ENCODE peak calls at places on chromosomes 11 and 22, in ten cellular contexts. One of them, this sample, is unnamed. For H3K4me1, the result is how much of the 10 kb centered on the place peaks cover.

GRCh38 chr11:14463623-14464022 is 36.0 kb downstream of the COPB1 start:
- DNase-seq in psoas muscle: no peak
- DNase-seq in A549: no peak
- DNase-seq in sigmoid colon: no peak
- DNase-seq in CD8-positive, alpha-beta T cell: no peak
- DNase-seq in ascending aorta: no peak
- DNase-seq in HCT116: no peak
- DNase-seq in astrocyte: no peak
- DNase-seq in MM.1S: no peak
- DNase-seq in neuronal stem cell: no peak
- DNase-seq in this sample: no peak

GRCh38 chr11:7436146-7436545 is 49.2 kb upstream of the OLFML1 start:
- DNase-seq in psoas muscle: no peak
- DNase-seq in sigmoid colon: no peak
- DNase-seq in neuronal stem cell: no peak
- DNase-seq in astrocyte: no peak
- DNase-seq in ascending aorta: no peak
- DNase-seq in CD8-positive, alpha-beta T cell: no peak
- DNase-seq in HCT116: no peak
- DNase-seq in A549: no peak
- DNase-seq in MM.1S: no peak
- DNase-seq in this sample: no peak

GRCh38 chr11:61369372-61370348 is 7.5 kb downstream of the TMEM138 start:
- DNase-seq in HCT116: no peak
- DNase-seq in astrocyte: peak
- DNase-seq in psoas muscle: peak
- DNase-seq in sigmoid colon: peak
- DNase-seq in CD8-positive, alpha-beta T cell: no peak
- DNase-seq in MM.1S: no peak
- DNase-seq in ascending aorta: no peak
- DNase-seq in A549: no peak
- DNase-seq in neuronal stem cell: no peak
- DNase-seq in this sample: no peak

GRCh38 chr11:128365044-128365443 is 222.3 kb downstream of the ETS1 start:
- DNase-seq in HCT116: no peak
- DNase-seq in sigmoid colon: no peak
- DNase-seq in CD8-positive, alpha-beta T cell: no peak
- DNase-seq in psoas muscle: no peak
- DNase-seq in ascending aorta: no peak
- DNase-seq in neuronal stem cell: peak
- DNase-seq in astrocyte: peak
- DNase-seq in A549: no peak
- DNase-seq in MM.1S: peak
- DNase-seq in this sample: no peak

GRCh38 chr11:68113986-68114385 is 7.2 kb downstream of the CHKA start:
- DNase-seq in ascending aorta: no peak
- DNase-seq in CD8-positive, alpha-beta T cell: no peak
- DNase-seq in astrocyte: no peak
- DNase-seq in sigmoid colon: no peak
- DNase-seq in neuronal stem cell: no peak
- DNase-seq in psoas muscle: no peak
- DNase-seq in A549: no peak
- DNase-seq in HCT116: no peak
- DNase-seq in MM.1S: no peak
- DNase-seq in this sample: no peak

GRCh38 chr11:14418801-14419417 is 59.9 kb upstream of the RRAS2 start:
- DNase-seq in ascending aorta: no peak
- DNase-seq in CD8-positive, alpha-beta T cell: no peak
- DNase-seq in A549: peak
- DNase-seq in sigmoid colon: no peak
- DNase-seq in astrocyte: no peak
- DNase-seq in neuronal stem cell: no peak
- DNase-seq in HCT116: peak
- DNase-seq in MM.1S: no peak
- DNase-seq in psoas muscle: no peak
- DNase-seq in this sample: peak

GRCh38 chr11:6418199-6418957 is 516 bp downstream of the APBB1 start:
- DNase-seq in psoas muscle: no peak
- DNase-seq in neuronal stem cell: peak
- DNase-seq in ascending aorta: no peak
- DNase-seq in A549: no peak
- DNase-seq in astrocyte: no peak
- DNase-seq in HCT116: no peak
- DNase-seq in MM.1S: no peak
- DNase-seq in sigmoid colon: no peak
- DNase-seq in CD8-positive, alpha-beta T cell: no peak
- DNase-seq in this sample: no peak

GRCh38 chr11:69471329-69472052 is 10.0 kb upstream of the LINC01488 start:
- DNase-seq in sigmoid colon: no peak
- DNase-seq in HCT116: no peak
- DNase-seq in ascending aorta: no peak
- DNase-seq in A549: no peak
- DNase-seq in CD8-positive, alpha-beta T cell: no peak
- DNase-seq in astrocyte: peak
- DNase-seq in psoas muscle: no peak
- DNase-seq in MM.1S: no peak
- DNase-seq in neuronal stem cell: peak
- DNase-seq in this sample: no peak

GRCh38 chr11:88179141-88179540 is 3.9 kb upstream of the RAB38 start:
- DNase-seq in A549: no peak
- DNase-seq in HCT116: no peak
- DNase-seq in psoas muscle: no peak
- DNase-seq in MM.1S: no peak
- DNase-seq in CD8-positive, alpha-beta T cell: no peak
- DNase-seq in astrocyte: peak
- DNase-seq in sigmoid colon: no peak
- DNase-seq in ascending aorta: no peak
- DNase-seq in neuronal stem cell: no peak
- DNase-seq in this sample: no peak

GRCh38 chr11:64343740-64344133 is 3.7 kb downstream of the CCDC88B start:
- DNase-seq in HCT116: no peak
- DNase-seq in psoas muscle: peak
- DNase-seq in CD8-positive, alpha-beta T cell: no peak
- DNase-seq in MM.1S: no peak
- DNase-seq in ascending aorta: no peak
- DNase-seq in sigmoid colon: no peak
- DNase-seq in A549: peak
- DNase-seq in astrocyte: no peak
- DNase-seq in neuronal stem cell: no peak
- DNase-seq in this sample: no peak

GRCh38 chr11:97567801-97568200 is 1178.0 kb downstream of the JRKL start:
- DNase-seq in astrocyte: no peak
- DNase-seq in sigmoid colon: no peak
- DNase-seq in ascending aorta: no peak
- DNase-seq in HCT116: no peak
- DNase-seq in psoas muscle: no peak
- DNase-seq in MM.1S: no peak
- DNase-seq in A549: no peak
- DNase-seq in neuronal stem cell: no peak
- DNase-seq in CD8-positive, alpha-beta T cell: no peak
- DNase-seq in this sample: no peak

GRCh38 chr11:68727783-68728182 is 23.5 kb downstream of the TESMIN start:
- DNase-seq in ascending aorta: no peak
- DNase-seq in sigmoid colon: no peak
- DNase-seq in CD8-positive, alpha-beta T cell: no peak
- DNase-seq in A549: no peak
- DNase-seq in MM.1S: no peak
- DNase-seq in HCT116: no peak
- DNase-seq in psoas muscle: no peak
- DNase-seq in astrocyte: no peak
- DNase-seq in neuronal stem cell: no peak
- DNase-seq in this sample: no peak

GRCh38 chr22:39090426-39091064 is 6.5 kb upstream of the APOBEC3H start:
- DNase-seq in A549: no peak
- DNase-seq in MM.1S: no peak
- DNase-seq in neuronal stem cell: no peak
- DNase-seq in HCT116: no peak
- DNase-seq in sigmoid colon: no peak
- DNase-seq in CD8-positive, alpha-beta T cell: peak
- DNase-seq in astrocyte: no peak
- DNase-seq in psoas muscle: peak
- DNase-seq in ascending aorta: peak
- DNase-seq in this sample: no peak

GRCh38 chr11:96168623-96169022 is 174.4 kb downstream of the MAML2 start:
- DNase-seq in HCT116: no peak
- DNase-seq in sigmoid colon: peak
- DNase-seq in neuronal stem cell: no peak
- DNase-seq in MM.1S: no peak
- DNase-seq in astrocyte: peak
- DNase-seq in A549: peak
- DNase-seq in CD8-positive, alpha-beta T cell: no peak
- DNase-seq in psoas muscle: no peak
- DNase-seq in ascending aorta: peak
- DNase-seq in this sample: no peak

GRCh38 chr11:113937918-113938317 is 33.3 kb downstream of the HTR3B start:
- DNase-seq in psoas muscle: no peak
- DNase-seq in ascending aorta: no peak
- DNase-seq in HCT116: no peak
- DNase-seq in CD8-positive, alpha-beta T cell: no peak
- DNase-seq in sigmoid colon: no peak
- DNase-seq in MM.1S: no peak
- DNase-seq in astrocyte: no peak
- DNase-seq in A549: no peak
- DNase-seq in neuronal stem cell: no peak
- DNase-seq in this sample: no peak

GRCh38 chr11:17063171-17064002 is 14.1 kb downstream of the RPS13 start:
- DNase-seq in MM.1S: peak
- DNase-seq in sigmoid colon: no peak
- DNase-seq in psoas muscle: peak
- DNase-seq in A549: peak
- DNase-seq in ascending aorta: no peak
- DNase-seq in neuronal stem cell: peak
- DNase-seq in CD8-positive, alpha-beta T cell: no peak
- DNase-seq in astrocyte: no peak
- DNase-seq in HCT116: peak
- DNase-seq in this sample: peak

GRCh38 chr11:15227011-15227410 is 112.3 kb downstream of the INSC start:
- DNase-seq in ascending aorta: no peak
- DNase-seq in HCT116: no peak
- DNase-seq in MM.1S: no peak
- DNase-seq in sigmoid colon: no peak
- DNase-seq in astrocyte: no peak
- DNase-seq in psoas muscle: no peak
- DNase-seq in CD8-positive, alpha-beta T cell: no peak
- DNase-seq in neuronal stem cell: no peak
- DNase-seq in A549: no peak
- DNase-seq in this sample: no peak

GRCh38 chr22:23892626-23893445 is 1.3 kb upstream of the MIF start:
- DNase-seq in neuronal stem cell: no peak
- DNase-seq in astrocyte: no peak
- DNase-seq in HCT116: no peak
- DNase-seq in CD8-positive, alpha-beta T cell: no peak
- DNase-seq in psoas muscle: no peak
- DNase-seq in ascending aorta: no peak
- DNase-seq in A549: no peak
- DNase-seq in MM.1S: no peak
- DNase-seq in sigmoid colon: peak
- DNase-seq in this sample: no peak
- H3K27ac ChIP-seq in neuronal stem cell: no peak
- H3K27ac ChIP-seq in astrocyte: no peak
- H3K27ac ChIP-seq in HCT116: peak
- H3K27ac ChIP-seq in CD8-positive, alpha-beta T cell: no peak
- H3K27ac ChIP-seq in psoas muscle: no peak
- H3K27ac ChIP-seq in ascending aorta: peak
- H3K27ac ChIP-seq in A549: peak
- H3K27ac ChIP-seq in MM.1S: peak
- H3K27ac ChIP-seq in sigmoid colon: no peak
- H3K27ac ChIP-seq in this sample: no peak

GRCh38 chr11:118610220-118610772 is 2.9 kb downstream of the PHLDB1 start:
- DNase-seq in CD8-positive, alpha-beta T cell: no peak
- DNase-seq in psoas muscle: no peak
- DNase-seq in astrocyte: no peak
- DNase-seq in ascending aorta: peak
- DNase-seq in sigmoid colon: peak
- DNase-seq in HCT116: no peak
- DNase-seq in neuronal stem cell: no peak
- DNase-seq in MM.1S: no peak
- DNase-seq in A549: no peak
- DNase-seq in this sample: no peak

GRCh38 chr11:118607401-118608267 is at the start of gene PHLDB1:
- DNase-seq in astrocyte: peak
- DNase-seq in ascending aorta: peak
- DNase-seq in HCT116: no peak
- DNase-seq in sigmoid colon: peak
- DNase-seq in A549: peak
- DNase-seq in MM.1S: no peak
- DNase-seq in neuronal stem cell: no peak
- DNase-seq in psoas muscle: peak
- DNase-seq in CD8-positive, alpha-beta T cell: peak
- DNase-seq in this sample: no peak

GRCh38 chr11:118606844-118607228 is 579 bp upstream of the PHLDB1 start:
- DNase-seq in HCT116: no peak
- DNase-seq in astrocyte: no peak
- DNase-seq in sigmoid colon: no peak
- DNase-seq in CD8-positive, alpha-beta T cell: no peak
- DNase-seq in MM.1S: no peak
- DNase-seq in A549: no peak
- DNase-seq in ascending aorta: peak
- DNase-seq in neuronal stem cell: no peak
- DNase-seq in psoas muscle: no peak
- DNase-seq in this sample: no peak

GRCh38 chr11:118609380-118610219 is 2.2 kb downstream of the PHLDB1 start:
- DNase-seq in MM.1S: no peak
- DNase-seq in A549: no peak
- DNase-seq in sigmoid colon: peak
- DNase-seq in HCT116: no peak
- DNase-seq in neuronal stem cell: no peak
- DNase-seq in astrocyte: peak
- DNase-seq in ascending aorta: peak
- DNase-seq in CD8-positive, alpha-beta T cell: no peak
- DNase-seq in psoas muscle: no peak
- DNase-seq in this sample: no peak

GRCh38 chr11:118608268-118609214 is 1.1 kb downstream of the PHLDB1 start:
- DNase-seq in A549: no peak
- DNase-seq in MM.1S: no peak
- DNase-seq in HCT116: no peak
- DNase-seq in astrocyte: peak
- DNase-seq in CD8-positive, alpha-beta T cell: peak
- DNase-seq in neuronal stem cell: no peak
- DNase-seq in ascending aorta: peak
- DNase-seq in psoas muscle: peak
- DNase-seq in sigmoid colon: peak
- DNase-seq in this sample: no peak
- H3K4me1 ChIP-seq in A549: under half
- H3K4me1 ChIP-seq in MM.1S: under half
- H3K4me1 ChIP-seq in HCT116: under half
- H3K4me1 ChIP-seq in astrocyte: half or more
- H3K4me1 ChIP-seq in CD8-positive, alpha-beta T cell: under half
- H3K4me1 ChIP-seq in neuronal stem cell: under half
- H3K4me1 ChIP-seq in ascending aorta: under half
- H3K4me1 ChIP-seq in psoas muscle: under half
- H3K4me1 ChIP-seq in sigmoid colon: half or more
- H3K4me1 ChIP-seq in this sample: under half

GRCh38 chr11:315051-315481 is 1.2 kb downstream of the IFITM1 start:
- DNase-seq in ascending aorta: no peak
- DNase-seq in A549: no peak
- DNase-seq in MM.1S: no peak
- DNase-seq in astrocyte: no peak
- DNase-seq in sigmoid colon: no peak
- DNase-seq in neuronal stem cell: no peak
- DNase-seq in CD8-positive, alpha-beta T cell: no peak
- DNase-seq in HCT116: no peak
- DNase-seq in psoas muscle: no peak
- DNase-seq in this sample: no peak
- H3K4me3 ChIP-seq in ascending aorta: peak
- H3K4me3 ChIP-seq in A549: no peak
- H3K4me3 ChIP-seq in MM.1S: no peak
- H3K4me3 ChIP-seq in astrocyte: no peak
- H3K4me3 ChIP-seq in sigmoid colon: peak
- H3K4me3 ChIP-seq in neuronal stem cell: peak
- H3K4me3 ChIP-seq in CD8-positive, alpha-beta T cell: peak
- H3K4me3 ChIP-seq in HCT116: no peak
- H3K4me3 ChIP-seq in psoas muscle: peak
- H3K4me3 ChIP-seq in this sample: peak

GRCh38 chr22:30280495-30280894 is 8.8 kb downstream of the CASTOR1 start:
- DNase-seq in A549: no peak
- DNase-seq in HCT116: no peak
- DNase-seq in neuronal stem cell: no peak
- DNase-seq in astrocyte: no peak
- DNase-seq in ascending aorta: no peak
- DNase-seq in MM.1S: no peak
- DNase-seq in psoas muscle: no peak
- DNase-seq in CD8-positive, alpha-beta T cell: no peak
- DNase-seq in sigmoid colon: no peak
- DNase-seq in this sample: no peak
- H3K27ac ChIP-seq in A549: no peak
- H3K27ac ChIP-seq in HCT116: no peak
- H3K27ac ChIP-seq in neuronal stem cell: no peak
- H3K27ac ChIP-seq in astrocyte: no peak
- H3K27ac ChIP-seq in ascending aorta: no peak
- H3K27ac ChIP-seq in MM.1S: no peak
- H3K27ac ChIP-seq in psoas muscle: no peak
- H3K27ac ChIP-seq in CD8-positive, alpha-beta T cell: no peak
- H3K27ac ChIP-seq in sigmoid colon: no peak
- H3K27ac ChIP-seq in this sample: no peak

This sample was measured in iPS DF 6.9.